ENCODE peak calls at places on chromosomes 3 and 15, in five cellular contexts. G is foreskin fibroblast; N is CD4-positive, alpha-beta T cell; A is effector memory CD4-positive, alpha-beta T cell; S is Jurkat, Clone E6-1. W is an unnamed sample.

GRCh38 chr3:139353920-139354556 is 10.2 kb downstream of the MRPS22 start:
- DNase-seq in G (peak; percentile 44), N (no peak), A (no peak), S (no peak), W (no peak)

GRCh38 chr15:88613074-88613944 is 7.8 kb upstream of the AEN start:
- DNase-seq in G (no peak), N (no peak), A (no peak), S (no peak), W (no peak)

GRCh38 chr3:102248981-102249705 is 185.7 kb upstream of the ZPLD1 start:
- DNase-seq in G (no peak), N (no peak), A (no peak), S (no peak), W (no peak)

GRCh38 chr3:11603628-11604027 is 40.1 kb downstream of the VGLL4 start:
- DNase-seq in G (no peak), N (no peak), A (no peak), S (no peak), W (no peak)

GRCh38 chr3:43181202-43181910 is 75.5 kb upstream of the POMGNT2 start:
- DNase-seq in G (no peak), N (no peak), A (peak; percentile 35), S (peak; percentile 12), W (no peak)

GRCh38 chr3:128060473-128061381 is 8.5 kb downstream of the SEC61A1 start:
- DNase-seq in G (peak; percentile 94), N (no peak), A (no peak), S (no peak), W (no peak)

GRCh38 chr3:133486658-133487057 is 86.8 kb downstream of the BFSP2 start:
- DNase-seq in G (no peak), N (no peak), A (no peak), S (no peak), W (no peak)

GRCh38 chr15:77025941-77026411 is 31.1 kb downstream of the PSTPIP1 start:
- DNase-seq in G (no peak), N (peak; percentile 14), A (no peak), S (no peak), W (no peak)

GRCh38 chr3:119301001-119301400 is 6.8 kb downstream of the ARHGAP31 start:
- DNase-seq in G (no peak), N (no peak), A (no peak), S (no peak), W (no peak)

GRCh38 chr3:18841422-18842343 is 306.6 kb upstream of the KCNH8 start:
- DNase-seq in G (no peak), N (no peak), A (no peak), S (no peak), W (no peak)

GRCh38 chr3:57060089-57060829 is at the start of gene SPATA12:
- DNase-seq in G (peak; percentile 84), N (no peak), A (no peak), S (no peak), W (no peak)

GRCh38 chr3:140152851-140153640 is 218.1 kb downstream of the CLSTN2 start:
- DNase-seq in G (no peak), N (no peak), A (no peak), S (no peak), W (no peak)

GRCh38 chr3:10074666-10075065 is 33.4 kb downstream of the FANCD2OS start:
- DNase-seq in G (no peak), N (no peak), A (no peak), S (no peak), W (no peak)

GRCh38 chr3:105316307-105316706 is 50.4 kb upstream of the ALCAM start:
- DNase-seq in G (no peak), N (no peak), A (no peak), S (no peak), W (no peak)

GRCh38 chr3:53350652-53351051 is 3.3 kb upstream of the DCP1A start:
- DNase-seq in G (peak; percentile 33), N (no peak), A (no peak), S (peak; percentile 51), W (no peak)

GRCh38 chr3:36681867-36682266 is 82.5 kb downstream of the DCLK3 start:
- DNase-seq in G (no peak), N (no peak), A (no peak), S (no peak), W (no peak)

GRCh38 chr15:24269166-24269571 is 406.4 kb upstream of the NPAP1 start:
- DNase-seq in G (no peak), N (no peak), A (no peak), S (peak; percentile 78), W (no peak)

GRCh38 chr3:146502887-146503458 is 33.6 kb upstream of the PLSCR2 start:
- DNase-seq in G (no peak), N (no peak), A (no peak), S (no peak), W (no peak)

GRCh38 chr15:88395241-88395640 is 71.9 kb downstream of the MRPL46 start:
- DNase-seq in G (no peak), N (no peak), A (no peak), S (no peak), W (no peak)

GRCh38 chr3:171357721-171358120 is 102.5 kb downstream of the TNIK start:
- DNase-seq in G (no peak), N (no peak), A (no peak), S (no peak), W (no peak)

GRCh38 chr15:62791694-62792093 is 250.9 kb upstream of the TPM1 start:
- DNase-seq in G (no peak), N (no peak), A (no peak), S (no peak), W (no peak)

GRCh38 chr15:52256366-52256765 is 39.2 kb downstream of the MYO5C start:
- DNase-seq in G (peak; percentile 79), N (peak; percentile 70), A (peak; percentile 48), S (peak; percentile 76), W (peak; percentile 52)

GRCh38 chr15:56356616-56357015 is 8.6 kb upstream of the TEX9 start:
- DNase-seq in G (no peak), N (no peak), A (no peak), S (no peak), W (no peak)

GRCh38 chr3:155173771-155174170 is 93.7 kb downstream of the MME start:
- DNase-seq in G (no peak), N (no peak), A (no peak), S (no peak), W (no peak)